ENCODE peak calls at places on chromosomes 13 and 19, in seven cellular contexts. R is stimulated activated naive CD8-positive, alpha-beta T cell treated with anti-CD3 and anti-CD28 coated beads, Interleukin-15, amount 100 ng/mL, for 72 hours; U is H1; N is endothelial cell; X is cerebellar nuclear complex; I is stimulated activated CD8-positive, alpha-beta memory T cell treated with anti-CD3 and anti-CD28 coated beads, Interleukin-7, amount 100 ng/mL, for 4 hours; V is B cell. Z is an unnamed sample.

GRCh38 chr19:39401549-39402416 is 4.9 kb upstream of the ZFP36 start:
- DNase-seq in R (peak), U (no peak), N (no peak), X (no peak), I (peak), V (no peak), Z (no peak)

GRCh38 chr13:48586591-48587103 is 53.8 kb upstream of the RCBTB2 start:
- DNase-seq in R (no peak), U (no peak), N (peak), X (no peak), I (no peak), V (no peak), Z (no peak)

GRCh38 chr19:20154636-20155035 is 12.4 kb upstream of the ZNF486 start:
- DNase-seq in R (no peak), U (no peak), N (no peak), X (no peak), I (no peak), V (no peak), Z (no peak)

GRCh38 chr13:30126903-30127428 is 180.4 kb downstream of the KATNAL1 start:
- DNase-seq in R (no peak), U (no peak), N (no peak), X (no peak), I (no peak), V (no peak), Z (no peak)

GRCh38 chr13:108018371-108018870 is 196.9 kb downstream of the LIG4 start:
- DNase-seq in R (no peak), U (no peak), N (no peak), X (no peak), I (no peak), V (no peak), Z (no peak)

GRCh38 chr13:61954092-61954491 is 538.4 kb upstream of the PCDH20 start:
- DNase-seq in R (no peak), U (no peak), N (no peak), X (no peak), I (no peak), V (no peak), Z (no peak)

GRCh38 chr19:42293539-42293938 is 8.4 kb upstream of the PRR19 start:
- DNase-seq in R (no peak), U (peak), N (no peak), X (no peak), I (no peak), V (no peak), Z (no peak)

GRCh38 chr19:33876619-33877018 is 79.9 kb downstream of the KCTD15 start:
- DNase-seq in R (no peak), U (no peak), N (no peak), X (no peak), I (no peak), V (no peak), Z (no peak)

GRCh38 chr19:50293263-50294004 is 35.7 kb downstream of the KCNC3 start:
- DNase-seq in R (no peak), U (no peak), N (no peak), X (no peak), I (no peak), V (no peak), Z (no peak)

GRCh38 chr19:4175669-4175931 is 6.8 kb downstream of the SIRT6 start:
- DNase-seq in R (no peak), U (no peak), N (no peak), X (no peak), I (no peak), V (no peak), Z (no peak)

GRCh38 chr19:8528500-8528899 is 14.5 kb upstream of the ZNF414 start:
- DNase-seq in R (no peak), U (no peak), N (no peak), X (no peak), I (no peak), V (no peak), Z (no peak)

GRCh38 chr13:45897562-45897961 is 46.0 kb upstream of the SIAH3 start:
- DNase-seq in R (no peak), U (no peak), N (no peak), X (no peak), I (no peak), V (no peak), Z (no peak)

GRCh38 chr13:30870049-30870884 is 35.8 kb upstream of the MEDAG start:
- DNase-seq in R (no peak), U (peak), N (no peak), X (no peak), I (no peak), V (no peak), Z (no peak)

GRCh38 chr19:56341948-56342347 is 27.3 kb upstream of the ZSCAN5A start:
- DNase-seq in R (no peak), U (no peak), N (no peak), X (no peak), I (no peak), V (no peak), Z (no peak)

GRCh38 chr13:74771964-74772363 is 637.8 kb upstream of the KLF12 start:
- DNase-seq in R (no peak), U (no peak), N (no peak), X (no peak), I (no peak), V (no peak), Z (no peak)

GRCh38 chr13:18714889-18715288 is 466.7 kb downstream of the TUBA3C start:
- DNase-seq in R (no peak), U (no peak), N (no peak), X (no peak), I (no peak), V (no peak), Z (no peak)

GRCh38 chr19:49380391-49380790 is 7.7 kb upstream of the KASH5 start:
- DNase-seq in R (no peak), U (no peak), N (no peak), X (no peak), I (no peak), V (no peak), Z (no peak)

GRCh38 chr13:31012285-31013024 is 80.0 kb downstream of the TEX26 start:
- DNase-seq in R (no peak), U (no peak), N (no peak), X (no peak), I (no peak), V (no peak), Z (peak)